ENCODE peak calls at places on chromosomes 12 and 14, in seven cellular contexts. E, K, X, Y, I, V and D are unnamed samples.

GRCh38 chr14:58245562-58245961 is 919 bp downstream of the PSMA3 start:
- DNase-seq in Y (peak), K (no peak), V (no peak), I (no peak), X (no peak), E (no peak), D (no peak)

GRCh38 chr12:39912211-39912980 is 193.5 kb downstream of the SLC2A13 start:
- DNase-seq in E (no peak), V (no peak), Y (no peak), K (no peak), X (no peak), I (no peak), D (no peak)

GRCh38 chr14:24984846-24985589 is 64.9 kb downstream of the STXBP6 start:
- DNase-seq in X (no peak), E (no peak), V (no peak), Y (peak), I (no peak), K (no peak), D (no peak)

GRCh38 chr12:3083241-3083921 is 6.2 kb downstream of the TSPAN9 start:
- DNase-seq in X (no peak), K (no peak), I (no peak), V (no peak), E (no peak), Y (no peak), D (no peak)

GRCh38 chr14:63614964-63615363 is 26.7 kb downstream of the WDR89 start:
- DNase-seq in X (no peak), I (peak), K (no peak), V (no peak), E (peak), Y (no peak), D (no peak)

GRCh38 chr12:96132819-96133218 is 61.4 kb upstream of the ELK3 start:
- DNase-seq in X (no peak), K (no peak), Y (no peak), V (no peak), I (no peak), E (no peak), D (no peak)

GRCh38 chr12:48002773-48003218 is 1.5 kb downstream of the COL2A1 start:
- DNase-seq in X (no peak), E (no peak), V (no peak), I (no peak), K (no peak), Y (no peak), D (no peak)

GRCh38 chr12:124560519-124560918 is 6.9 kb downstream of the NCOR2 start:
- DNase-seq in Y (no peak), K (no peak), I (no peak), X (no peak), V (no peak), E (no peak), D (no peak)

GRCh38 chr14:91108941-91109611 is 4.8 kb upstream of the DGLUCY start:
- DNase-seq in I (no peak), E (no peak), V (no peak), Y (no peak), X (no peak), K (no peak), D (peak)

GRCh38 chr14:104887623-104888488 is 22.8 kb downstream of the CEP170B start:
- DNase-seq in V (no peak), E (no peak), I (no peak), X (no peak), K (no peak), Y (no peak), D (no peak)

GRCh38 chr12:112182499-112182898 is 57.1 kb downstream of the TRAFD1 start:
- DNase-seq in V (no peak), K (no peak), Y (no peak), I (no peak), X (no peak), E (no peak), D (no peak)

GRCh38 chr12:9707864-9708808 is 24.8 kb downstream of the CLECL1 start:
- DNase-seq in V (peak), I (no peak), E (peak), Y (peak), X (peak), K (peak), D (peak)

GRCh38 chr12:113039911-113040425 is 16.6 kb upstream of the DTX1 start:
- DNase-seq in V (no peak), I (no peak), Y (no peak), E (peak), X (no peak), K (no peak), D (no peak)

GRCh38 chr12:53949631-53950440 is 4.9 kb upstream of the HOXC12 start:
- DNase-seq in X (no peak), Y (no peak), V (no peak), K (no peak), I (no peak), E (no peak), D (no peak)

GRCh38 chr12:95731519-95731958 is 59.0 kb downstream of the NTN4 start:
- DNase-seq in Y (no peak), X (peak), E (no peak), K (no peak), V (no peak), I (no peak), D (no peak)

GRCh38 chr12:90922068-90922743 is 32.8 kb downstream of the CCER1 start:
- DNase-seq in X (no peak), V (no peak), E (peak), I (no peak), K (no peak), Y (no peak), D (no peak)

GRCh38 chr12:93857279-93857894 is 180.2 kb downstream of the CRADD start:
- DNase-seq in I (peak), Y (peak), K (no peak), E (peak), X (no peak), V (no peak), D (no peak)

GRCh38 chr14:24965934-24966593 is 83.9 kb downstream of the STXBP6 start:
- DNase-seq in K (no peak), E (peak), X (no peak), I (peak), V (no peak), Y (peak), D (no peak)

GRCh38 chr12:14256139-14256538 is 109.3 kb upstream of the ATF7IP start:
- DNase-seq in V (peak), E (no peak), X (no peak), K (peak), Y (no peak), I (no peak), D (peak)

GRCh38 chr14:93859957-93860356 is 67.2 kb upstream of the FAM181A start:
- DNase-seq in E (no peak), Y (no peak), V (no peak), K (no peak), X (no peak), I (no peak), D (no peak)

GRCh38 chr12:100986595-100987547 is 192.3 kb downstream of the ANO4 start:
- DNase-seq in V (no peak), I (peak), E (peak), X (no peak), K (no peak), Y (no peak), D (no peak)

GRCh38 chr14:57486767-57487379 is 6.8 kb downstream of the CCDC198 start:
- DNase-seq in K (no peak), E (peak), V (no peak), I (no peak), X (no peak), Y (peak), D (no peak)

GRCh38 chr14:87503711-87504110 is 489.3 kb downstream of the GALC start:
- DNase-seq in Y (no peak), I (no peak), V (no peak), K (no peak), E (no peak), X (no peak), D (no peak)

GRCh38 chr12:13152281-13152680 is 44.2 kb upstream of the EMP1 start:
- DNase-seq in V (no peak), X (no peak), Y (no peak), I (no peak), E (no peak), K (no peak), D (no peak)

GRCh38 chr12:51185171-51185717 is 12.3 kb upstream of the TFCP2 start:
- DNase-seq in X (no peak), K (no peak), E (no peak), I (no peak), V (no peak), Y (no peak), D (no peak)

GRCh38 chr12:71475280-71475679 is 35.7 kb downstream of the LGR5 start:
- DNase-seq in X (no peak), K (no peak), V (no peak), E (peak), I (peak), Y (no peak), D (no peak)

GRCh38 chr12:32920506-32921085 is 24.0 kb upstream of the PKP2 start:
- DNase-seq in Y (no peak), I (no peak), E (peak), X (no peak), V (no peak), K (no peak), D (no peak)

GRCh38 chr12:39572551-39572950 is 47.1 kb downstream of the ABCD2 start:
- DNase-seq in Y (no peak), K (no peak), I (no peak), X (no peak), E (no peak), V (no peak), D (no peak)

GRCh38 chr14:68784298-68784910 is 8.5 kb downstream of the ZFP36L1 start:
- DNase-seq in K (no peak), X (no peak), I (no peak), E (no peak), Y (no peak), V (no peak), D (no peak)

GRCh38 chr12:54404061-54405004 is 14.7 kb downstream of the ITGA5 start:
- DNase-seq in X (peak), V (peak), E (no peak), I (no peak), Y (peak), K (peak), D (peak)

GRCh38 chr14:56189306-56189705 is 71.1 kb downstream of the PELI2 start:
- DNase-seq in X (no peak), E (peak), K (no peak), Y (no peak), I (no peak), V (no peak), D (no peak)

GRCh38 chr12:1053690-1054089 is 62.7 kb downstream of the ERC1 start:
- DNase-seq in I (no peak), Y (no peak), V (no peak), X (no peak), E (no peak), K (no peak), D (no peak)

GRCh38 chr12:76711241-76711640 is 52.7 kb upstream of the ZDHHC17 start:
- DNase-seq in V (no peak), Y (no peak), X (no peak), I (no peak), E (no peak), K (no peak), D (no peak)

GRCh38 chr12:15562263-15562662 is 226.9 kb downstream of the EPS8 start:
- DNase-seq in E (no peak), X (no peak), K (no peak), Y (no peak), V (no peak), I (no peak), D (peak)

GRCh38 chr12:62537544-62537943 is 70.9 kb downstream of the MON2 start:
- DNase-seq in X (no peak), Y (peak), I (peak), K (no peak), E (peak), V (no peak), D (no peak)

GRCh38 chr12:43113153-43113552 is 438.9 kb downstream of the ADAMTS20 start:
- DNase-seq in K (no peak), Y (peak), E (peak), V (no peak), I (peak), X (no peak), D (no peak)

GRCh38 chr12:88501976-88502938 is 78.0 kb downstream of the KITLG start:
- DNase-seq in X (no peak), K (no peak), I (no peak), Y (no peak), V (no peak), E (no peak), D (no peak)

GRCh38 chr12:98783420-98783819 is 138.3 kb downstream of the APAF1 start:
- DNase-seq in V (no peak), X (no peak), I (no peak), Y (no peak), K (no peak), E (no peak), D (no peak)

GRCh38 chr14:74501135-74501614 is 7.6 kb downstream of the ISCA2 start:
- DNase-seq in X (no peak), E (peak), V (no peak), I (no peak), Y (peak), K (no peak), D (no peak)

GRCh38 chr14:30553311-30553989 is 5.5 kb upstream of the G2E3 start:
- DNase-seq in E (peak), X (no peak), Y (no peak), K (no peak), V (no peak), I (peak), D (no peak)